ENCODE peak calls at places on chromosomes 7 and 10, in eight cellular contexts. C is CD4-positive, CD25-positive, alpha-beta regulatory T cell; M is aorta; O is naive thymus-derived CD4-positive, alpha-beta T cell; A is MM.1S; S is lower lobe of right lung; F is fibroblast of lung; Q is suprapubic skin. R is an unnamed sample. For H3K4me1, the result is how much of the 10 kb centered on the place peaks cover.

GRCh38 chr7:129990403-129991192 is 37.8 kb upstream of the UBE2H start:
- DNase-seq in M (no peak), S (no peak), O (no peak), A (no peak), C (no peak), F (no peak), Q (no peak), R (no peak)

GRCh38 chr7:32092346-32092745 is 22.1 kb upstream of the PDE1C start:
- DNase-seq in S (no peak), O (no peak), A (no peak), M (no peak), C (no peak), F (no peak), Q (no peak), R (no peak)

GRCh38 chr7:16026253-16027020 is 340.0 kb upstream of the MEOX2 start:
- DNase-seq in M (no peak), A (no peak), S (no peak), C (no peak), Q (no peak), O (no peak), F (peak), R (no peak)

GRCh38 chr10:66455304-66455703 is 470.5 kb upstream of the LRRTM3 start:
- DNase-seq in C (no peak), O (no peak), A (peak), M (no peak), F (peak), S (no peak), Q (no peak), R (no peak)

GRCh38 chr10:27482984-27483956 is 20.8 kb upstream of the RAB18 start:
- DNase-seq in Q (no peak), O (no peak), M (no peak), A (no peak), F (peak), C (no peak), S (no peak), R (no peak)

GRCh38 chr7:28847681-28848080 is 110.4 kb downstream of the TRIL start:
- DNase-seq in S (no peak), Q (peak), O (no peak), F (no peak), C (no peak), A (no peak), M (peak), R (no peak)

GRCh38 chr10:86344281-86344680 is 22.3 kb downstream of the GRID1 start:
- DNase-seq in F (no peak), O (no peak), C (no peak), S (peak), M (peak), A (no peak), Q (peak), R (no peak)

GRCh38 chr7:110940756-110941155 is 150.2 kb upstream of the LRRN3 start:
- DNase-seq in S (no peak), F (no peak), O (no peak), C (no peak), Q (no peak), A (no peak), M (no peak), R (no peak)

GRCh38 chr10:42899036-42899435 is 116.4 kb downstream of the BMS1 start:
- DNase-seq in F (no peak), S (no peak), A (no peak), Q (no peak), M (no peak), C (no peak), O (no peak), R (no peak)

GRCh38 chr7:156607332-156608175 is 33.0 kb upstream of the RNF32 start:
- DNase-seq in A (no peak), F (peak), O (no peak), M (no peak), S (no peak), C (no peak), Q (no peak), R (no peak)

GRCh38 chr7:83149466-83149865 is 13.2 kb downstream of the PCLO start:
- DNase-seq in C (no peak), O (no peak), F (peak), M (no peak), S (no peak), Q (no peak), A (no peak), R (no peak)

GRCh38 chr10:84200537-84201243 is 6.4 kb downstream of the CDHR1 start:
- DNase-seq in Q (no peak), O (no peak), M (no peak), A (no peak), F (no peak), S (no peak), C (no peak), R (no peak)

GRCh38 chr10:683448-684071 is 5.9 kb downstream of the DIP2C start:
- DNase-seq in S (no peak), C (no peak), Q (peak), O (no peak), M (peak), F (peak), A (no peak), R (no peak)

GRCh38 chr10:89217057-89217990 is 10.2 kb upstream of the CH25H start:
- DNase-seq in S (peak), O (peak), F (peak), A (peak), C (peak), M (no peak), Q (no peak), R (no peak)

GRCh38 chr7:94313926-94314325 is 80.8 kb upstream of the COL1A2 start:
- DNase-seq in C (no peak), M (no peak), O (no peak), Q (no peak), F (peak), S (no peak), A (no peak), R (no peak)

GRCh38 chr7:4249241-4249640 is 432.9 kb upstream of the FOXK1 start:
- DNase-seq in O (no peak), F (no peak), S (no peak), A (no peak), C (no peak), Q (no peak), M (peak), R (no peak)

GRCh38 chr7:74633451-74633921 is 24.0 kb upstream of the GTF2I start:
- DNase-seq in F (no peak), S (no peak), C (no peak), A (no peak), M (no peak), O (no peak), Q (no peak), R (no peak)

GRCh38 chr7:4886671-4887070 is 3.2 kb upstream of the RADIL start:
- DNase-seq in O (no peak), Q (no peak), A (no peak), S (no peak), F (no peak), C (no peak), M (no peak), R (no peak)

GRCh38 chr7:157686285-157686894 is 349.6 kb downstream of the DNAJB6 start:
- DNase-seq in A (no peak), C (no peak), Q (peak), O (no peak), M (peak), S (no peak), F (no peak), R (no peak)

GRCh38 chr7:92848854-92849745 is 12.7 kb upstream of the CDK6 start:
- DNase-seq in O (no peak), C (no peak), Q (no peak), F (no peak), A (no peak), M (no peak), S (no peak), R (no peak)

GRCh38 chr10:113538131-113538530 is 14.7 kb upstream of the HABP2 start:
- DNase-seq in C (no peak), M (no peak), F (no peak), A (no peak), O (no peak), S (no peak), Q (no peak), R (no peak)

GRCh38 chr10:78655941-78656340 is 412.8 kb upstream of the ZMIZ1 start:
- DNase-seq in C (no peak), F (no peak), O (no peak), A (no peak), Q (no peak), S (no peak), M (no peak), R (no peak)

GRCh38 chr7:26655761-26656160 is 208.6 kb downstream of the SKAP2 start:
- DNase-seq in O (no peak), M (no peak), F (no peak), A (no peak), S (no peak), C (no peak), Q (no peak), R (no peak)

GRCh38 chr10:102416181-102417094 is 2.1 kb downstream of the PSD start:
- DNase-seq in F (no peak), M (no peak), C (no peak), O (no peak), S (no peak), Q (no peak), A (no peak), R (no peak)

GRCh38 chr10:129958118-129958685 is 5.9 kb downstream of the EBF3 start:
- DNase-seq in O (no peak), A (no peak), Q (peak), F (no peak), S (no peak), C (no peak), M (no peak), R (no peak)

GRCh38 chr10:52664629-52665028 is 108.0 kb downstream of the MBL2 start:
- DNase-seq in C (no peak), A (no peak), O (no peak), F (no peak), Q (no peak), M (no peak), S (no peak), R (no peak)

GRCh38 chr10:112751651-112752050 is 198.4 kb upstream of the TCF7L2 start:
- DNase-seq in C (no peak), F (no peak), A (no peak), M (no peak), S (no peak), O (no peak), Q (no peak), R (no peak)

GRCh38 chr10:78863601-78864239 is 205.0 kb upstream of the ZMIZ1 start:
- DNase-seq in S (no peak), F (no peak), Q (no peak), C (no peak), A (no peak), M (no peak), O (no peak), R (no peak)

GRCh38 chr7:106774768-106775551 is 90.1 kb upstream of the PIK3CG start:
- DNase-seq in S (peak), C (no peak), Q (no peak), M (no peak), F (peak), A (no peak), O (no peak), R (no peak)

GRCh38 chr10:60466267-60467201 is 76.9 kb upstream of the ANK3 start:
- DNase-seq in C (no peak), A (no peak), O (no peak), F (peak), M (no peak), S (no peak), Q (no peak), R (no peak)

GRCh38 chr10:60470091-60470490 is 80.4 kb upstream of the ANK3 start:
- DNase-seq in Q (no peak), M (no peak), O (no peak), A (no peak), F (no peak), S (no peak), C (no peak), R (no peak)

GRCh38 chr10:60465801-60466200 is 76.1 kb upstream of the ANK3 start:
- DNase-seq in M (no peak), O (no peak), C (no peak), S (no peak), Q (no peak), F (peak), A (no peak), R (no peak)

GRCh38 chr10:60464659-60465058 is 75.0 kb upstream of the ANK3 start:
- DNase-seq in O (no peak), F (no peak), A (no peak), C (no peak), Q (no peak), M (no peak), S (no peak), R (no peak)

DNA sequence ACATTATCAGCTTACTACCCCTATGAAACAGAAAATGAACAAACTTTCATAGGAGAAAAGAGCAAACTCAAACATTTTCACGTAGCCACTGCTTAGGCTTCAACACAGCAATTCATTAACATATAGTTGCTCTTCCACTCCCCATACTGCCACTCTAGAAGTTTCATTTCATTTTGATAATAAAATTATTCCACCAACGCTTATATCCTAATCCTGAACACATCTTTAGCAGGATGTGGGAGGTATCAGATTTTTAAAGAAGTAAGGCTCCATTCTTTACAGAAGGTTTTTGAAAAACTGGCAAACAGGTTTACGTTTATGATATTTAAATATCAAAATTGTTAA is 77.5 kb upstream of the ANK3 start:
- DNase-seq in O (no peak), C (no peak), M (no peak), A (no peak), S (no peak), Q (no peak), F (no peak), R (no peak)
- H3K4me3 ChIP-seq in O (no peak), C (no peak), M (no peak), A (no peak), S (no peak), Q (no peak), F (no peak), R (no peak)

GRCh38 chr7:1022356-1022755 is 22.0 kb upstream of the GPR146 start:
- DNase-seq in C (no peak), Q (no peak), M (no peak), F (no peak), S (no peak), A (no peak), O (no peak), R (no peak)

GRCh38 chr7:1024331-1024761 is 20.0 kb upstream of the GPR146 start:
- DNase-seq in C (no peak), M (no peak), A (peak), O (no peak), S (no peak), F (no peak), Q (no peak), R (no peak)

GRCh38 chr7:1021366-1021765 is 23.0 kb upstream of the GPR146 start:
- DNase-seq in C (no peak), A (no peak), M (no peak), F (no peak), O (no peak), Q (no peak), S (no peak), R (no peak)

GRCh38 chr7:1021931-1022330 is 22.4 kb upstream of the GPR146 start:
- DNase-seq in C (no peak), A (no peak), S (no peak), M (no peak), O (no peak), Q (no peak), F (no peak), R (no peak)

DNA sequence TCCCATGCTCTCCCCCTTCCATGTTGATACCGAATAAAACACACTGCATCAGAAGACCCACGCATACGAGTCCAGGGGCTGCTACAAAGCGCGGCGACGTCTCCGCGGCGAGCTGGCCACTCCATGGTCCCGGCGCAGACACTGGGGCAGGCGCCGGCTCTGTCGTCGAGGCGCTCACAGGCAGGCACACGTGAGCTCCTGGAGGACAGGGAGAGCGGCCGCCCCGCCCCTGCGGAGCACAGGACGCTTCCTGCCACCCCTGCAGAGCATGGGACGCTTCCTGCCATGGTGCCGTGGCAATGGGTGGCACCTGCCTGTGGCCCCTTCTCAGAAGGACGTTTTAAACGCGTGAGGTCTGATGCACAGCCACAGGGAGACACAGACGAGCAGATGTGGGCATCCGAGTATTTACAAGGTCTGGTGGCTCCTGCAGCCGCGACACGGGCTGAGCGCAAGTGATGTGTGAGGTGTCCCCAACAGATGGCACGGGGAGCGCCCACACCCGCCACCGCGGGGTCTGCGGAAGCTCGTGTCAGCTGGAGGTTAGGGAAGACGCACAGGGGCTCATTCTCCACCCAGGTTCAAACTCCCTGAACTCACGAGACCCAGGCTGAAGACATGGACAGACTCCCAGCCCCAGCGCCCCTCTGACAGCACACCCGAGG is 21.4 kb upstream of the GPR146 start:
- DNase-seq in A (no peak), M (no peak), F (no peak), C (no peak), S (no peak), Q (no peak), O (no peak), R (no peak)
- H3K27ac ChIP-seq in A (no peak), M (no peak), F (no peak), C (no peak), S (no peak), Q (no peak), O (no peak), R (no peak)

DNA sequence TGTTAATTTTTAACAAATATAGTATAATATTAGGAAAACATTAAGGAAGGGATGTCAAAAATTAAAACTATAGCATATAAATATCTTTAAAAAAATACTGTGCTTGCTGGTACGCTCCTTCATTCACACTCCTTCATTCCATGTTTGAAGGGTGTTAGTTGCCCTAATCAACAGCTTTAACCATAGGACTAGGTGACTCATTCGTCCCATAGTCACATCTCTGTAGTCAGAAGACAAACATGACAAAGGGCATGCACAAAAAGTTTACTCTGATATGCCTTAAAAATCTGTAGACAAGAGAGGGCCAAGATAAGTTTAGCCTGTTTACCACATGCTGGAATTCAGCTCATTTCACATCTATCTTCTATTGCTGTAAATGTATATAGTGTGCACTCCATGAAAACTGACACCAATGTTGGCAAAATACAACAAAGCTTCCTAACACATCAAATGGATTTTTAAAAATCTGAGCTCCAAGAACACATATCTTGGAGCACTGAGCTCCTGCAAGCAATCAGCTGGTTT is 628 bp downstream of the FAM13C start:
- DNase-seq in M (no peak), C (no peak), Q (no peak), A (no peak), O (no peak), F (no peak), S (no peak), R (no peak)
- H3K4me1 ChIP-seq in M (under half), C (under half), Q (under half), A (under half), O (under half), F (under half), S (under half), R (under half)

GRCh38 chr7:70458195-70458695 is 673.7 kb upstream of the GALNT17 start:
- DNase-seq in F (no peak), C (no peak), A (no peak), Q (no peak), O (no peak), M (no peak), S (no peak), R (no peak)
- H3K4me3 ChIP-seq in F (no peak), C (no peak), A (no peak), Q (no peak), O (no peak), M (no peak), S (no peak), R (no peak)

GRCh38 chr7:43639858-43640491 is 57.1 kb downstream of the STK17A start:
- DNase-seq in M (no peak), C (no peak), O (no peak), A (no peak), F (peak), Q (no peak), S (peak), R (no peak)
- H3K27ac ChIP-seq in M (peak), C (peak), O (peak), A (no peak), F (peak), Q (peak), S (peak), R (peak)

GRCh38 chr7:116420003-116420402 is 79.5 kb upstream of the CAV2 start:
- DNase-seq in M (no peak), O (no peak), F (no peak), S (no peak), C (no peak), A (no peak), Q (no peak), R (no peak)

GRCh38 chr7:116423499-116423898 is 76.0 kb upstream of the CAV2 start:
- DNase-seq in S (no peak), C (no peak), F (no peak), O (no peak), M (no peak), Q (no peak), A (no peak), R (no peak)

GRCh38 chr7:116421298-116421697 is 78.2 kb upstream of the CAV2 start:
- DNase-seq in A (no peak), M (no peak), Q (no peak), F (no peak), S (no peak), C (no peak), O (no peak), R (no peak)

GRCh38 chr7:116425647-116426209 is 73.8 kb upstream of the CAV2 start:
- DNase-seq in Q (no peak), F (no peak), M (no peak), O (no peak), A (no peak), S (no peak), C (no peak), R (no peak)

DNA sequence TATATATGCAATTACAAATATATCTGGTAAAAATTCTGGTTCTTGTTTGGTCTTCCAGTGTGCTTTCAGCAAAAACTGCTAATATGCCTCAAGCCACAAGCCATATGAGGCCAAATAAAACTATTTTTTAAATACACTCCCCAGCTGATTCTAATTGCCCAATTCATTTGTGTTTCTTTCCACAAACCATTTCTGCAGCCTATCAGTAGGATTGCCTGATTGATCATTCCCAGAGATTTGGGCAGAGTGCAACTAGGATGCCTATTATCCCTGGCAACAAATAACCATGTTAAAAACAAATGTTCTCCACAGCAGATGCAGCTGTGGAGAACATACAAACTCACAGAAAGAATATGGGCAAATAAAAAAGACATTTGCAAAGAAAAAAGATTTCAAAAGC is 76.9 kb upstream of the CAV2 start:
- DNase-seq in S (no peak), O (no peak), M (no peak), A (no peak), F (no peak), Q (no peak), C (no peak), R (no peak)
- H3K4me1 ChIP-seq in S (under half), O (under half), M (under half), A (under half), F (under half), Q (under half), C (under half), R (under half)

GRCh38 chr7:135747366-135747765 is 1.2 kb downstream of the FAM180A start:
- DNase-seq in F (no peak), S (no peak), M (no peak), C (no peak), O (no peak), A (no peak), Q (no peak), R (no peak)
- H3K4me3 ChIP-seq in F (peak), S (peak), M (peak), C (no peak), O (no peak), A (no peak), Q (peak), R (peak)